ENCODE peak calls at places on chromosomes 2 and 18, in six cellular contexts. M, W, Z, R, I and H are unnamed samples.

GRCh38 chr2:43851026-43851980 is 12.5 kb downstream of the ABCG8 start:
- DNase-seq in M (no peak), W (no peak), Z (no peak), R (no peak), I (no peak), H (no peak)

GRCh38 chr2:161613161-161613560 is 11.1 kb upstream of the SLC4A10 start:
- DNase-seq in M (no peak), W (no peak), Z (no peak), R (no peak), I (no peak), H (no peak)

GRCh38 chr2:189548686-189549439 is 31.7 kb downstream of the SLC40A1 start:
- DNase-seq in M (peak), W (no peak), Z (no peak), R (no peak), I (no peak), H (no peak)

GRCh38 chr2:26561918-26562810 is 79.0 kb downstream of the CIB4 start:
- DNase-seq in M (peak), W (no peak), Z (peak), R (peak), I (no peak), H (no peak)

GRCh38 chr18:5853253-5853652 is 42.1 kb downstream of the TMEM200C start:
- DNase-seq in M (no peak), W (no peak), Z (no peak), R (no peak), I (no peak), H (no peak)

GRCh38 chr2:174395284-174395968 is at the start of gene SCRN3:
- DNase-seq in M (peak), W (peak), Z (peak), R (peak), I (peak), H (peak)

GRCh38 chr18:62505669-62506494 is 16.9 kb upstream of the ZCCHC2 start:
- DNase-seq in M (peak), W (peak), Z (no peak), R (no peak), I (no peak), H (no peak)

GRCh38 chr18:25136416-25137132 is 215.4 kb downstream of the ZNF521 start:
- DNase-seq in M (peak), W (no peak), Z (peak), R (no peak), I (no peak), H (no peak)

GRCh38 chr18:26271917-26272549 is 45.8 kb downstream of the TAF4B start:
- DNase-seq in M (no peak), W (no peak), Z (no peak), R (no peak), I (no peak), H (no peak)

GRCh38 chr2:230928701-230929380 is 3.8 kb upstream of the GPR55 start:
- DNase-seq in M (no peak), W (no peak), Z (no peak), R (no peak), I (no peak), H (no peak)

GRCh38 chr2:113277474-113278072 is 1.1 kb downstream of the PAX8 start:
- DNase-seq in M (no peak), W (no peak), Z (no peak), R (no peak), I (no peak), H (no peak)

GRCh38 chr2:172097557-172098131 is 5.1 kb downstream of the DLX2 start:
- DNase-seq in M (peak), W (no peak), Z (no peak), R (no peak), I (no peak), H (no peak)

GRCh38 chr2:188751786-188752185 is 222.4 kb upstream of the COL3A1 start:
- DNase-seq in M (no peak), W (no peak), Z (no peak), R (no peak), I (no peak), H (no peak)

GRCh38 chr2:85589982-85590791 is 5.4 kb upstream of the RNF181 start:
- DNase-seq in M (peak), W (no peak), Z (no peak), R (peak), I (no peak), H (no peak)

GRCh38 chr18:79798346-79798998 is 734 bp downstream of the KCNG2 start:
- DNase-seq in M (no peak), W (no peak), Z (no peak), R (no peak), I (no peak), H (no peak)

GRCh38 chr2:167293172-167293781 is 405.0 kb downstream of the XIRP2 start:
- DNase-seq in M (peak), W (no peak), Z (peak), R (peak), I (no peak), H (no peak)

GRCh38 chr2:120894936-120895335 is 159.3 kb downstream of the GLI2 start:
- DNase-seq in M (no peak), W (no peak), Z (no peak), R (no peak), I (no peak), H (no peak)

GRCh38 chr2:215531284-215531683 is 95.4 kb upstream of the FN1 start:
- DNase-seq in M (peak), W (no peak), Z (peak), R (no peak), I (no peak), H (no peak)

GRCh38 chr18:40485318-40485717 is 1469.7 kb upstream of the PIK3C3 start:
- DNase-seq in M (peak), W (no peak), Z (no peak), R (no peak), I (no peak), H (no peak)

DNA sequence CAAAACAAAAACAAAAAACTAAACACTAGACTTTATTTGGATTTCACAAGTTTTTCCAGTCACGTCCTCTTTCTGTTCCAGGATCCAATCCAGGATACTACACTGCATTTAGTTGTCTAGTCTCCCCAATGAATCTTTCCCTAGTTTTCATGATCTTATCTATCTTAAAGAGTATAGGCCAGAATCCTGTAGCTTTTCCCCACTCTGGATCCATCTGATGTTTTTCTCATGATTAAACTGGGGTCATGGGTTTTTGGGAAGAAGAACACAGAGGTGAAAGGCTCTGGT is 178.8 kb upstream of the RASGRP3 start:
- DNase-seq in M (no peak), W (no peak), Z (no peak), R (no peak), I (no peak), H (no peak)
- H3K27ac ChIP-seq in M (no peak), W (no peak), Z (no peak), R (no peak), I (peak), H (no peak)

GRCh38 chr18:58362829-58363231 is 266.1 kb downstream of the ALPK2 start:
- DNase-seq in M (no peak), W (no peak), Z (no peak), R (no peak), I (no peak), H (no peak)

GRCh38 chr18:58361212-58361611 is 267.7 kb downstream of the ALPK2 start:
- DNase-seq in M (no peak), W (no peak), Z (no peak), R (no peak), I (no peak), H (no peak)

GRCh38 chr18:58359226-58360019 is 269.5 kb downstream of the ALPK2 start:
- DNase-seq in M (peak), W (no peak), Z (peak), R (no peak), I (no peak), H (no peak)

GRCh38 chr18:58362027-58362575 is 266.8 kb downstream of the ALPK2 start:
- DNase-seq in M (peak), W (no peak), Z (peak), R (peak), I (peak), H (no peak)

DNA sequence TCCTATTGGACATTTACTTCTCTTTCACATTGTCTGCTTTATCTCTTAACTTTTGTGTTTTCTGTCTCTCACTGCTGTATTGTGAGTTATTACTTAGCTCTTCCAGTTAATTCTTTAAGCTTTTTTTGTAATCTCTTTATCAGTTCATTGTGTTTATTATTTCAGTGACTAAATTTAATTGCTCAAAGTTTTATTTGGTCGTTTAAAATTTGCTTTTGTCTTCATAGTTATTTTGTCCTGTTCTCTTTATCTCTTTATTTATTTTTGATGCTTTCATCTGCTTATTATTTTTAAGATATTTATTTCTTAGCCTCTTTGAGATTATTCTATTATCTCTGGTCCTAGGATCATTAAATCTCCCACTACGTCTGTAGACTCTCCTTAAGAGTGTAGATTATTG is 268.6 kb downstream of the ALPK2 start:
- DNase-seq in M (no peak), W (no peak), Z (no peak), R (no peak), I (no peak), H (no peak)
- H3K27ac ChIP-seq in M (peak), W (no peak), Z (no peak), R (peak), I (no peak), H (no peak)

GRCh38 chr2:54570925-54571694 is 115.0 kb downstream of the SPTBN1 start:
- DNase-seq in M (peak), W (peak), Z (peak), R (peak), I (no peak), H (peak)
- H3K27ac ChIP-seq in M (peak), W (peak), Z (peak), R (peak), I (no peak), H (no peak)

DNA sequence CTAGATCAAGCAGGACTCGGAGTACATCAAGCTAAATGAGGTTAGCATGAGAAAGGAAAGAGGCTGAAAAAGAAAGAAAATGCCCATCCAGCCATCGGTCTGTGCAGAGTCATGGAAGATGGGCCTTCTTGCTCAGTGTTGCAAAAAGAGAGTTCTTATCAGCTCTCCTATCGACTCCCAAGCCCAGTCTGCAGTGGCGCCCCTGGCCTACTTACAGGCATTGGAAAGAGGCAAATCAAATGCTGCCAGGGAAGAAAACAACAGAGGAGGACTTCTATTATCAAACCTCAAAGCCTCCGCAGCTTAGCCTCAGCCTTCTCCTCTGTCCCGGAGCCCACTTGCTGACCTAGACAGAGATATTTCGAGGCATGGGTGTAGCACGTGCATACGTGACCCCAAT is 66.0 kb downstream of the CDH2 start:
- DNase-seq in M (no peak), W (no peak), Z (no peak), R (no peak), I (no peak), H (no peak)
- H3K27ac ChIP-seq in M (no peak), W (no peak), Z (no peak), R (no peak), I (peak), H (no peak)